ENCODE peak calls at places on chromosomes 4 and X, in four cellular contexts. Z is GM23248, R is fibroblast of lung, S is MM.1S. E is an unnamed sample.
A peak's percentile ranks its signal among the peaks of the same experiment; 100 is the strongest.

GRCh38 chr4:123396294-123397275 is at the start of gene SPRY1:
- DNase-seq in S (peak; percentile 94), R (peak; percentile 85), Z (peak; percentile 84), E (peak; percentile 85)

GRCh38 chr4:123939621-123940020 is 543.0 kb downstream of the SPRY1 start:
- DNase-seq in Z (peak; percentile 78), S (no peak), R (peak; percentile 85), E (no peak)

GRCh38 chr4:64857815-64858214 is 448.6 kb upstream of the TECRL start:
- DNase-seq in S (no peak), R (no peak), Z (no peak), E (no peak)

GRCh38 chr4:79331126-79331876 is 5.4 kb upstream of the NAA11 start:
- DNase-seq in R (peak; percentile 23), Z (no peak), S (peak; percentile 63), E (no peak)

GRCh38 chrX:121598356-121598755 is 550.9 kb downstream of the GLUD2 start:
- DNase-seq in S (no peak), Z (no peak), R (no peak), E (no peak)

GRCh38 chr4:143396695-143397094 is 60.0 kb downstream of the GAB1 start:
- DNase-seq in R (no peak), Z (no peak), S (no peak), E (no peak)

GRCh38 chr4:108636246-108636645 is 14.2 kb upstream of the OSTC start:
- DNase-seq in S (no peak), R (no peak), Z (peak; percentile 40), E (no peak)

GRCh38 chr4:33149658-33150057 is 2429.5 kb downstream of the PCDH7 start:
- DNase-seq in S (no peak), Z (no peak), R (no peak), E (no peak)

GRCh38 chr4:76579596-76580375 is 144.8 kb downstream of the SHROOM3 start:
- DNase-seq in R (no peak), Z (no peak), S (no peak), E (no peak)

GRCh38 chrX:104565791-104566687 is at the start of gene IL1RAPL2:
- DNase-seq in Z (peak; percentile 34), R (peak; percentile 1), S (peak; percentile 51), E (peak; percentile 51)
- H3K9ac ChIP-seq in Z (no peak within 1 kb of the TSS), R (no peak within 1 kb of the TSS), S (no peak within 1 kb of the TSS), E (peak within 1 kb of the TSS; percentile 70)

GRCh38 chrX:111035256-111035655 is 60.7 kb upstream of the PAK3 start:
- DNase-seq in S (no peak), R (no peak), Z (no peak), E (no peak)

GRCh38 chrX:111035991-111036390 is 60.0 kb upstream of the PAK3 start:
- DNase-seq in S (no peak), R (no peak), Z (no peak), E (no peak)

GRCh38 chrX:111040377-111041017 is 55.5 kb upstream of the PAK3 start:
- DNase-seq in Z (peak; percentile 7), R (no peak), S (no peak), E (no peak)

GRCh38 chrX:111041018-111041462 is 55.0 kb upstream of the PAK3 start:
- DNase-seq in S (no peak), Z (peak; percentile 43), R (peak; percentile 83), E (no peak)

DNA sequence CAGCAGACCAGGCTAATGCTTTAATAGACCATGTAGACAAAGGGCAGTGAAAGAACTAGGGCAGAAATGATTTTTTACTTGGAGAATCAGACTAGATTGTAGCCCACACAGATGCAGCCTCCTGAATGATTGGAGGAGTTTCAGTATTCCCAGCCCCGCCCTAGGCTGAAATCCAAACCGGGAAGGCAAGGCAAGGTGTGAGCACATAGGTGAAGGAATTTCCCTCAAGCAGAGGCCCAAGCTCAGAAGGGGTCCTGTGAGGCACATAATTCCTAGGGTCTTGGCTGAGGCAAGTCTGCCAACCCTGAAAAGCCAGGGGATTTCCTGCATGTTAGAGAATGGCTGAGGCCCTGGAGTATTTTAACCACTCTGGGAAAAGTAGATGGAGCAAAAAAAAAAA is 56.4 kb upstream of the PAK3 start:
- DNase-seq in R (no peak), S (no peak), Z (no peak), E (no peak)
- H3K4me2 ChIP-seq in R (no peak overlapping the region), S (no peak overlapping the region), Z (no peak overlapping the region), E (no peak overlapping the region)

GRCh38 chrX:124388562-124388961 is 42.2 kb downstream of the SH2D1A start:
- DNase-seq in Z (peak; percentile 58), R (peak; percentile 51), S (peak; percentile 72), E (peak; percentile 32)
- H3K9ac ChIP-seq in Z (no peak overlapping the region), R (no peak overlapping the region), S (no peak overlapping the region), E (no peak overlapping the region)

DNA sequence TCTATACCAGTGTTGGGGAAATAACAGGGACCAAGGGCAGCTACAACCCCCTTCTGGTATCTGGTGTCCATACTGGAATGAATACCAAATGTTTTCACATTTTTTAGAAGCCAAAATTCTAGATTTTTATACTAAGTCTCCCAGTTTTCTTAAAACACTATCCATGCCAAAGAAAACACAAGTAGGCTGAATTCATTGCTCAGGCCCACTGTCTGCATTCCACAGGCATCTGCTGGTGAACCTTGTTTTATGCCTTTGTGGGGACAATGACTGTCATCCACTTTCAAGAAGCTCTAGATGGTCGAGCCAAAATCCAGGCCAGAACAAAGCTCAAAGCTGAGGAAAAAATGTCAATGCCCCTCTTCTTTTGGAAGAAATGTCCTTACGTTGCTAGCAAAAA is 213.4 kb upstream of the RASGEF1B start:
- DNase-seq in S (no peak), R (no peak), Z (no peak), E (no peak)
- H3K4me2 ChIP-seq in S (no peak overlapping the region), R (no peak overlapping the region), Z (no peak overlapping the region), E (no peak overlapping the region)

DNA sequence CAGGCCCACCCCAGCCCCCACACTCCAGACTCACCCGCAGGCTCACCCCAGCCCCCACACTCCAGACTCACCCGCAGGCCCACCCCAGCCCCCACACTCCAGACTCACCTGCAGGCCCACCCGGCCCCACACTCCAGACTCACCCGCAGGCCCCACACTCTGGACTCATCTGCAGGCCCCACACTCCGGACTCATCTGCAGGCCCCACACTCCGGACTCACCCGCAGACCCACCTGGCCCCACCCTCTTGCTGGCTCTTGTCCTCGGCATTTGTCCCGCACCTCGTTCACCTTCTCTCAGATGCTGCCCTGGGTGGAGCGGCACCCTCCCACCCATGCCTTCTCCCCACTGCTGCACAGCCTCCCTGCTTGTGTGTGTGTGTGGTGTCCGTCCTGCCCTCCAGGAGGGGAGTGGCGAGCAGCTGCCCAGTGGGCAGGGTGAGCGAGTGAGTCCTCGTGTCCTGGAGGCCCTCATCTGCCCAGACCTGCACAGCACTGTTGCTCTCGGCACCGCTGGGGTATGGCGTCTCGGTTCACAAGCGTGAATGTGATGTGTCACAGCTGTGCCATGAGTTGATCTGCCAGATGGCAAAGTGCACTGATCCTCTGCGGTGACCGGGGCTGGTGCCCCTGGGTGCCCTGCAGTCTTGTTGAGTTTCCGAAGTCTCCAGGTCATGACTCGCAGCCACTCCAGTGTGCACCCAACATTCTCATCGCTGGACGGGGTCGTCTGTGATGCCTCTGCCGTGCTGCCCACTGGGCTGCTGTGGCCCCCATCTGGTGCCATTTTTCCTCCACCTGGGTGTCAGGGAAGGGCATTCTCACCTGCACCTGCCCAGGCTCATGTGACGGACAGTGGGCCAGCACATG is 27.7 kb downstream of the MAEA start:
- DNase-seq in S (no peak), R (no peak), Z (no peak), E (no peak)
- H3K9ac ChIP-seq in S (no peak overlapping the region), R (no peak overlapping the region), Z (no peak overlapping the region), E (peak overlapping the region; percentile 70)

E was measured in neuronal stem cell.